ENCODE peak calls at places on chromosomes 11 and 22, in ten cellular contexts. P is stomach, Z is GM12865, L is psoas muscle, E is nephron progenitor cell, W is coronary artery, N is RWPE1, A is breast epithelium, R is fibroblast of lung, O is progenitor cell of endocrine pancreas. D is an unnamed sample.

GRCh38 chr11:115548878-115549528 is 44.8 kb upstream of the CADM1 start:
- DNase-seq in P (peak), Z (no peak), L (no peak), E (no peak), W (no peak), N (no peak), A (no peak), R (no peak), O (peak), D (no peak)

GRCh38 chr11:2521681-2522630 is 77.1 kb downstream of the KCNQ1 start:
- DNase-seq in P (peak), Z (no peak), L (peak), E (no peak), W (peak), N (no peak), A (peak), R (no peak), O (peak), D (peak)

GRCh38 chr11:61967924-61968757 is 707 bp upstream of the FTH1 start:
- DNase-seq in P (peak), Z (peak), L (peak), E (peak), W (no peak), N (peak), A (peak), R (no peak), O (peak), D (peak)

GRCh38 chr11:117560786-117561530 is 233.3 kb downstream of the CEP164 start:
- DNase-seq in P (no peak), Z (no peak), L (no peak), E (no peak), W (no peak), N (no peak), A (no peak), R (no peak), O (no peak), D (no peak)

GRCh38 chr11:128291043-128291442 is 296.3 kb downstream of the ETS1 start:
- DNase-seq in P (no peak), Z (peak), L (no peak), E (no peak), W (no peak), N (no peak), A (no peak), R (no peak), O (no peak), D (no peak)

GRCh38 chr11:31601635-31602282 is 92.2 kb downstream of the ELP4 start:
- DNase-seq in P (no peak), Z (no peak), L (no peak), E (no peak), W (no peak), N (no peak), A (no peak), R (no peak), O (no peak), D (no peak)

GRCh38 chr11:27385245-27385644 is 22.2 kb upstream of the CCDC34 start:
- DNase-seq in P (no peak), Z (no peak), L (no peak), E (no peak), W (peak), N (no peak), A (no peak), R (peak), O (no peak), D (peak)

GRCh38 chr11:102709211-102709980 is 3.8 kb upstream of the MMP27 start:
- DNase-seq in P (no peak), Z (no peak), L (no peak), E (no peak), W (no peak), N (no peak), A (no peak), R (no peak), O (no peak), D (no peak)

GRCh38 chr11:133926466-133927246 is 30.1 kb downstream of the IGSF9B start:
- DNase-seq in P (no peak), Z (no peak), L (no peak), E (no peak), W (no peak), N (no peak), A (no peak), R (no peak), O (no peak), D (no peak)

GRCh38 chr11:71988050-71988449 is 10.7 kb upstream of the IL18BP start:
- DNase-seq in P (no peak), Z (no peak), L (no peak), E (no peak), W (no peak), N (no peak), A (no peak), R (peak), O (no peak), D (no peak)

GRCh38 chr11:113351490-113351889 is 36.1 kb upstream of the ANKK1 start:
- DNase-seq in P (no peak), Z (no peak), L (no peak), E (no peak), W (no peak), N (no peak), A (no peak), R (no peak), O (no peak), D (no peak)

GRCh38 chr11:79796704-79797103 is 355.9 kb upstream of the TENM4 start:
- DNase-seq in P (no peak), Z (no peak), L (no peak), E (no peak), W (no peak), N (no peak), A (no peak), R (no peak), O (no peak), D (no peak)

GRCh38 chr11:134949121-134949591 is 537.1 kb upstream of the B3GAT1 start:
- DNase-seq in P (no peak), Z (no peak), L (peak), E (no peak), W (peak), N (peak), A (peak), R (peak), O (no peak), D (no peak)

GRCh38 chr22:27825174-27825573 is 23.6 kb upstream of the MN1 start:
- DNase-seq in P (no peak), Z (peak), L (no peak), E (no peak), W (no peak), N (no peak), A (no peak), R (no peak), O (no peak), D (no peak)
- TF ChIP-seq CTCF in P (no peak), Z (peak), L (peak), E (peak), W (no peak), N (no peak), A (no peak), R (peak), O (peak), D (peak)

GRCh38 chr22:27337676-27338075 is 463.9 kb downstream of the MN1 start:
- DNase-seq in P (no peak), Z (no peak), L (no peak), E (no peak), W (no peak), N (no peak), A (no peak), R (no peak), O (no peak), D (no peak)

GRCh38 chr22:27335102-27335660 is 466.4 kb downstream of the MN1 start:
- DNase-seq in P (no peak), Z (no peak), L (no peak), E (no peak), W (peak), N (no peak), A (no peak), R (no peak), O (no peak), D (no peak)

GRCh38 chr22:27344546-27344945 is 457.0 kb downstream of the MN1 start:
- DNase-seq in P (no peak), Z (no peak), L (no peak), E (no peak), W (no peak), N (no peak), A (no peak), R (no peak), O (no peak), D (no peak)

GRCh38 chr22:27336151-27337090 is 465.1 kb downstream of the MN1 start:
- DNase-seq in P (no peak), Z (no peak), L (no peak), E (no peak), W (no peak), N (peak), A (no peak), R (peak), O (no peak), D (no peak)

GRCh38 chr22:27340047-27340446 is 461.5 kb downstream of the MN1 start:
- DNase-seq in P (no peak), Z (no peak), L (no peak), E (no peak), W (no peak), N (no peak), A (no peak), R (no peak), O (no peak), D (no peak)
- TF ChIP-seq CTCF in P (no peak), Z (no peak), L (no peak), E (no peak), W (no peak), N (no peak), A (no peak), R (no peak), O (no peak), D (no peak)

GRCh38 chr11:124633355-124633754 is 10.7 kb downstream of the TBRG1 start:
- DNase-seq in P (no peak), Z (no peak), L (no peak), E (no peak), W (no peak), N (peak), A (no peak), R (no peak), O (no peak), D (no peak)
- TF ChIP-seq CTCF in P (no peak), Z (no peak), L (no peak), E (no peak), W (no peak), N (peak), A (no peak), R (peak), O (peak), D (peak)

GRCh38 chr11:65422104-65422632 is 430 bp upstream of the NEAT1 start:
- DNase-seq in P (peak), Z (peak), L (peak), E (peak), W (peak), N (peak), A (peak), R (peak), O (peak), D (peak)
- TF ChIP-seq CTCF in P (no peak), Z (no peak), L (no peak), E (no peak), W (no peak), N (no peak), A (no peak), R (no peak), O (peak), D (no peak)

GRCh38 chr22:45397806-45398205 is 15.6 kb downstream of the SMC1B start:
- DNase-seq in P (no peak), Z (peak), L (no peak), E (no peak), W (no peak), N (no peak), A (no peak), R (no peak), O (no peak), D (no peak)
- TF ChIP-seq CTCF in P (no peak), Z (peak), L (no peak), E (no peak), W (no peak), N (no peak), A (no peak), R (no peak), O (no peak), D (no peak)

GRCh38 chr22:39207141-39208012 is 37.4 kb downstream of the PDGFB start:
- DNase-seq in P (peak), Z (no peak), L (no peak), E (no peak), W (peak), N (peak), A (no peak), R (peak), O (no peak), D (no peak)
- TF ChIP-seq CTCF in P (no peak), Z (no peak), L (no peak), E (no peak), W (no peak), N (no peak), A (no peak), R (no peak), O (no peak), D (no peak)

D was measured in glutamatergic neuron.